ENCODE peak calls at places on chromosomes 5 and 9, in six cellular contexts. One of them, this sample, is unnamed.

GRCh38 chr5:168120416-168121137 is 170.9 kb upstream of the WWC1 start:
- DNase-seq in progenitor cell of endocrine pancreas: no peak
- DNase-seq in HS-5: no peak
- DNase-seq in AG08395: no peak
- DNase-seq in NCI-H524: no peak
- DNase-seq in AG20443: no peak
- DNase-seq in this sample: no peak

GRCh38 chr9:70013598-70014196 is 30.0 kb upstream of the MAMDC2 start:
- DNase-seq in progenitor cell of endocrine pancreas: no peak
- DNase-seq in HS-5: peak; percentile 48
- DNase-seq in AG08395: peak; percentile 48
- DNase-seq in NCI-H524: peak; percentile 17
- DNase-seq in AG20443: no peak
- DNase-seq in this sample: peak; percentile 46

GRCh38 chr9:106927916-106928315 is 65.0 kb downstream of the ZNF462 start:
- DNase-seq in progenitor cell of endocrine pancreas: no peak
- DNase-seq in HS-5: no peak
- DNase-seq in AG08395: peak; percentile 42
- DNase-seq in NCI-H524: no peak
- DNase-seq in AG20443: peak; percentile 24
- DNase-seq in this sample: no peak

GRCh38 chr9:113636165-113636564 is 172.6 kb downstream of the RGS3 start:
- DNase-seq in progenitor cell of endocrine pancreas: no peak
- DNase-seq in HS-5: no peak
- DNase-seq in AG08395: no peak
- DNase-seq in NCI-H524: no peak
- DNase-seq in AG20443: no peak
- DNase-seq in this sample: no peak

GRCh38 chr9:82805027-82805426 is 257.9 kb downstream of the RASEF start:
- DNase-seq in progenitor cell of endocrine pancreas: no peak
- DNase-seq in HS-5: no peak
- DNase-seq in AG08395: no peak
- DNase-seq in NCI-H524: no peak
- DNase-seq in AG20443: no peak
- DNase-seq in this sample: no peak

GRCh38 chr9:123108976-123109375 is 75.5 kb downstream of the GPR21 start:
- DNase-seq in progenitor cell of endocrine pancreas: no peak
- DNase-seq in HS-5: no peak
- DNase-seq in AG08395: no peak
- DNase-seq in NCI-H524: no peak
- DNase-seq in AG20443: no peak
- DNase-seq in this sample: no peak

GRCh38 chr9:87243602-87244001 is 254.1 kb upstream of the DAPK1 start:
- DNase-seq in progenitor cell of endocrine pancreas: no peak
- DNase-seq in HS-5: no peak
- DNase-seq in AG08395: peak; percentile 28
- DNase-seq in NCI-H524: no peak
- DNase-seq in AG20443: no peak
- DNase-seq in this sample: no peak

GRCh38 chr5:68261174-68262021 is 45.8 kb downstream of the PIK3R1 start:
- DNase-seq in progenitor cell of endocrine pancreas: no peak
- DNase-seq in HS-5: no peak
- DNase-seq in AG08395: no peak
- DNase-seq in NCI-H524: no peak
- DNase-seq in AG20443: no peak
- DNase-seq in this sample: no peak

GRCh38 chr5:14351845-14352712 is 208.9 kb downstream of the TRIO start:
- DNase-seq in progenitor cell of endocrine pancreas: peak; percentile 39
- DNase-seq in HS-5: peak; percentile 24
- DNase-seq in AG08395: peak; percentile 79
- DNase-seq in NCI-H524: peak; percentile 26
- DNase-seq in AG20443: peak; percentile 88
- DNase-seq in this sample: peak; percentile 82

GRCh38 chr5:58314356-58315045 is 145.4 kb downstream of the PLK2 start:
- DNase-seq in progenitor cell of endocrine pancreas: no peak
- DNase-seq in HS-5: no peak
- DNase-seq in AG08395: no peak
- DNase-seq in NCI-H524: no peak
- DNase-seq in AG20443: no peak
- DNase-seq in this sample: peak; percentile 33

GRCh38 chr5:34656001-34656699 is at the start of gene RAI14:
- DNase-seq in progenitor cell of endocrine pancreas: peak; percentile 67
- DNase-seq in HS-5: peak; percentile 54
- DNase-seq in AG08395: peak; percentile 89
- DNase-seq in NCI-H524: peak; percentile 58
- DNase-seq in AG20443: peak; percentile 93
- DNase-seq in this sample: peak; percentile 97

GRCh38 chr5:153159611-153160010 is 330.9 kb upstream of the GRIA1 start:
- DNase-seq in progenitor cell of endocrine pancreas: no peak
- DNase-seq in HS-5: no peak
- DNase-seq in AG08395: peak; percentile 62
- DNase-seq in NCI-H524: no peak
- DNase-seq in AG20443: peak; percentile 34
- DNase-seq in this sample: peak; percentile 62

GRCh38 chr9:6354072-6354686 is 26.0 kb downstream of the TPD52L3 start:
- DNase-seq in progenitor cell of endocrine pancreas: no peak
- DNase-seq in HS-5: peak; percentile 41
- DNase-seq in AG08395: peak; percentile 87
- DNase-seq in NCI-H524: peak; percentile 2
- DNase-seq in AG20443: peak; percentile 86
- DNase-seq in this sample: peak; percentile 78

GRCh38 chr5:151741678-151742423 is 16.6 kb downstream of the ATOX1 start:
- DNase-seq in progenitor cell of endocrine pancreas: no peak
- DNase-seq in HS-5: peak; percentile 84
- DNase-seq in AG08395: peak; percentile 29
- DNase-seq in NCI-H524: no peak
- DNase-seq in AG20443: peak; percentile 28
- DNase-seq in this sample: peak; percentile 53

GRCh38 chr5:151054713-151055112 is 26.1 kb downstream of the TNIP1 start:
- DNase-seq in progenitor cell of endocrine pancreas: no peak
- DNase-seq in HS-5: no peak
- DNase-seq in AG08395: no peak
- DNase-seq in NCI-H524: no peak
- DNase-seq in AG20443: no peak
- DNase-seq in this sample: no peak

GRCh38 chr5:10536931-10537579 is 26.8 kb upstream of the ANKRD33B start:
- DNase-seq in progenitor cell of endocrine pancreas: no peak
- DNase-seq in HS-5: no peak
- DNase-seq in AG08395: no peak
- DNase-seq in NCI-H524: no peak
- DNase-seq in AG20443: no peak
- DNase-seq in this sample: no peak

GRCh38 chr5:10866913-10867312 is 105.9 kb upstream of the DAP start:
- DNase-seq in progenitor cell of endocrine pancreas: no peak
- DNase-seq in HS-5: no peak
- DNase-seq in AG08395: no peak
- DNase-seq in NCI-H524: peak; percentile 28
- DNase-seq in AG20443: no peak
- DNase-seq in this sample: peak; percentile 41

GRCh38 chr5:27494845-27495244 is 456.5 kb upstream of the CDH9 start:
- DNase-seq in progenitor cell of endocrine pancreas: no peak
- DNase-seq in HS-5: peak; percentile 46
- DNase-seq in AG08395: no peak
- DNase-seq in NCI-H524: no peak
- DNase-seq in AG20443: no peak
- DNase-seq in this sample: no peak

GRCh38 chr9:134286513-134287245 is 39.6 kb upstream of the RXRA start:
- DNase-seq in progenitor cell of endocrine pancreas: no peak
- DNase-seq in HS-5: no peak
- DNase-seq in AG08395: peak; percentile 20
- DNase-seq in NCI-H524: no peak
- DNase-seq in AG20443: no peak
- DNase-seq in this sample: peak; percentile 60

GRCh38 chr9:94772128-94772527 is 45.6 kb downstream of the AOPEP start:
- DNase-seq in progenitor cell of endocrine pancreas: no peak
- DNase-seq in HS-5: no peak
- DNase-seq in AG08395: no peak
- DNase-seq in NCI-H524: no peak
- DNase-seq in AG20443: no peak
- DNase-seq in this sample: no peak

GRCh38 chr5:5719292-5719691 is 296.8 kb downstream of the ICE1 start:
- DNase-seq in progenitor cell of endocrine pancreas: no peak
- DNase-seq in HS-5: no peak
- DNase-seq in AG08395: no peak
- DNase-seq in NCI-H524: no peak
- DNase-seq in AG20443: no peak
- DNase-seq in this sample: no peak

GRCh38 chr9:127450170-127450830 is 906 bp downstream of the RPL12 start:
- DNase-seq in progenitor cell of endocrine pancreas: no peak
- DNase-seq in HS-5: no peak
- DNase-seq in AG08395: peak; percentile 50
- DNase-seq in NCI-H524: no peak
- DNase-seq in AG20443: peak; percentile 40
- DNase-seq in this sample: peak; percentile 29

GRCh38 chr5:17340816-17341215 is 123.4 kb downstream of the BASP1 start:
- DNase-seq in progenitor cell of endocrine pancreas: no peak
- DNase-seq in HS-5: no peak
- DNase-seq in AG08395: no peak
- DNase-seq in NCI-H524: no peak
- DNase-seq in AG20443: no peak
- DNase-seq in this sample: peak; percentile 79

GRCh38 chr5:177312649-177313181 is 1.0 kb upstream of the MXD3 start:
- DNase-seq in progenitor cell of endocrine pancreas: no peak
- DNase-seq in HS-5: no peak
- DNase-seq in AG08395: no peak
- DNase-seq in NCI-H524: peak; percentile 33
- DNase-seq in AG20443: no peak
- DNase-seq in this sample: no peak

GRCh38 chr5:141560725-141561483 is 57.9 kb downstream of the DIAPH1 start:
- DNase-seq in progenitor cell of endocrine pancreas: peak; percentile 51
- DNase-seq in HS-5: peak; percentile 88
- DNase-seq in AG08395: peak; percentile 89
- DNase-seq in NCI-H524: peak; percentile 93
- DNase-seq in AG20443: peak; percentile 84
- DNase-seq in this sample: peak; percentile 98

GRCh38 chr9:128689293-128689770 is 310 bp downstream of the SET start:
- DNase-seq in progenitor cell of endocrine pancreas: no peak
- DNase-seq in HS-5: no peak
- DNase-seq in AG08395: no peak
- DNase-seq in NCI-H524: no peak
- DNase-seq in AG20443: no peak
- DNase-seq in this sample: no peak

GRCh38 chr5:93578813-93579560 is 2.0 kb downstream of the NR2F1-AS1 start:
- DNase-seq in progenitor cell of endocrine pancreas: no peak
- DNase-seq in HS-5: no peak
- DNase-seq in AG08395: no peak
- DNase-seq in NCI-H524: peak; percentile 7
- DNase-seq in AG20443: no peak
- DNase-seq in this sample: peak; percentile 88

GRCh38 chr5:1273745-1274144 is 21.1 kb downstream of the TERT start:
- DNase-seq in progenitor cell of endocrine pancreas: no peak
- DNase-seq in HS-5: no peak
- DNase-seq in AG08395: no peak
- DNase-seq in NCI-H524: no peak
- DNase-seq in AG20443: no peak
- DNase-seq in this sample: no peak

GRCh38 chr9:79570449-79571308 is 1.1 kb upstream of the TLE4 start:
- DNase-seq in progenitor cell of endocrine pancreas: peak; percentile 33
- DNase-seq in HS-5: no peak
- DNase-seq in AG08395: peak; percentile 25
- DNase-seq in NCI-H524: no peak
- DNase-seq in AG20443: peak; percentile 60
- DNase-seq in this sample: peak; percentile 86

GRCh38 chr5:1743769-1744085 is 55.9 kb downstream of the MRPL36 start:
- DNase-seq in progenitor cell of endocrine pancreas: peak; percentile 4
- DNase-seq in HS-5: no peak
- DNase-seq in AG08395: no peak
- DNase-seq in NCI-H524: no peak
- DNase-seq in AG20443: no peak
- DNase-seq in this sample: no peak

GRCh38 chr5:33594006-33594405 is 153.2 kb downstream of the TARS1 start:
- DNase-seq in progenitor cell of endocrine pancreas: no peak
- DNase-seq in HS-5: no peak
- DNase-seq in AG08395: no peak
- DNase-seq in NCI-H524: no peak
- DNase-seq in AG20443: no peak
- DNase-seq in this sample: no peak

GRCh38 chr9:35748239-35748857 is 680 bp downstream of the GBA2 start:
- DNase-seq in progenitor cell of endocrine pancreas: no peak
- DNase-seq in HS-5: no peak
- DNase-seq in AG08395: no peak
- DNase-seq in NCI-H524: no peak
- DNase-seq in AG20443: no peak
- DNase-seq in this sample: peak; percentile 28

GRCh38 chr5:155027993-155028629 is 14.6 kb downstream of the KIF4B start:
- DNase-seq in progenitor cell of endocrine pancreas: no peak
- DNase-seq in HS-5: no peak
- DNase-seq in AG08395: no peak
- DNase-seq in NCI-H524: no peak
- DNase-seq in AG20443: no peak
- DNase-seq in this sample: no peak

GRCh38 chr5:89260254-89260653 is 377.3 kb upstream of the MEF2C start:
- DNase-seq in progenitor cell of endocrine pancreas: no peak
- DNase-seq in HS-5: no peak
- DNase-seq in AG08395: no peak
- DNase-seq in NCI-H524: no peak
- DNase-seq in AG20443: no peak
- DNase-seq in this sample: no peak

GRCh38 chr9:734831-735511 is 106.5 kb upstream of the DMRT1 start:
- DNase-seq in progenitor cell of endocrine pancreas: no peak
- DNase-seq in HS-5: peak; percentile 87
- DNase-seq in AG08395: peak; percentile 81
- DNase-seq in NCI-H524: no peak
- DNase-seq in AG20443: peak; percentile 84
- DNase-seq in this sample: peak; percentile 63